ENCODE peak calls at places on chromosomes 13 and 19, in nine cellular contexts. I is mammary epithelial cell, F is tibial nerve, E is HL-60, Z is hepatocyte, W is heart right ventricle, N is cardiac muscle cell, D is ascending aorta, V is AG04450. X is an unnamed sample.
A peak's percentile ranks its signal among the peaks of the same experiment; 100 is the strongest.

GRCh38 chr13:113110852-113111315 is 5.3 kb downstream of the F7 start:
- DNase-seq in E (no peak), D (no peak), F (no peak), N (no peak), I (no peak), W (no peak), Z (no peak), V (no peak), X (peak; percentile 55)

GRCh38 chr13:79808475-79808874 is 327.5 kb downstream of the NDFIP2 start:
- DNase-seq in W (no peak), E (no peak), V (no peak), F (no peak), D (no peak), I (no peak), Z (no peak), N (no peak), X (no peak)

GRCh38 chr13:82963466-82963865 is 918.8 kb downstream of the SLITRK1 start:
- DNase-seq in E (no peak), D (no peak), Z (no peak), W (no peak), V (no peak), F (no peak), I (peak; percentile 36), N (no peak), X (no peak)

GRCh38 chr13:19071161-19071936 is 110.3 kb downstream of the TUBA3C start:
- DNase-seq in D (no peak), Z (no peak), N (no peak), W (no peak), F (no peak), I (no peak), E (no peak), V (no peak), X (no peak)

GRCh38 chr19:56423985-56424353 is 19.8 kb downstream of the ZNF583 start:
- DNase-seq in W (no peak), D (no peak), N (no peak), Z (no peak), I (no peak), F (no peak), V (no peak), E (no peak), X (no peak)

GRCh38 chr19:35556025-35556590 is 7.3 kb downstream of the ATP4A start:
- DNase-seq in V (no peak), E (no peak), N (no peak), F (no peak), Z (no peak), W (no peak), D (no peak), I (no peak), X (no peak)

GRCh38 chr19:41298327-41298964 is 11.5 kb upstream of the CCDC97 start:
- DNase-seq in Z (peak; percentile 76), E (peak; percentile 35), V (peak; percentile 48), I (peak; percentile 17), D (peak; percentile 70), W (peak; percentile 81), F (peak; percentile 47), N (peak; percentile 87), X (peak; percentile 66)

GRCh38 chr19:55189424-55189823 is 9.3 kb upstream of the SYT5 start:
- DNase-seq in E (no peak), W (no peak), V (peak; percentile 73), D (peak; percentile 17), N (no peak), Z (no peak), F (no peak), I (peak; percentile 100), X (no peak)

GRCh38 chr13:73962284-73962683 is 171.9 kb downstream of the KLF12 start:
- DNase-seq in E (no peak), D (no peak), F (no peak), Z (no peak), W (no peak), V (no peak), N (no peak), I (no peak), X (no peak)

GRCh38 chr19:41323023-41323422 is 13.1 kb downstream of the CCDC97 start:
- DNase-seq in N (no peak), W (peak; percentile 52), Z (peak; percentile 51), I (no peak), E (no peak), V (peak; percentile 74), F (no peak), D (no peak), X (no peak)

GRCh38 chr19:3545669-3546034 is 6.7 kb downstream of the TEKTIP1 start:
- DNase-seq in E (no peak), I (no peak), N (no peak), D (no peak), V (no peak), W (no peak), Z (no peak), F (no peak), X (no peak)

GRCh38 chr19:45667620-45668341 is at the start of gene GIPR:
- DNase-seq in W (peak; percentile 71), Z (peak; percentile 81), I (peak; percentile 79), D (no peak), E (peak; percentile 63), V (no peak), F (no peak), N (peak; percentile 85), X (peak; percentile 60)

GRCh38 chr13:34416833-34417425 is 525.1 kb upstream of the NBEA start:
- DNase-seq in E (no peak), N (no peak), I (no peak), D (no peak), V (peak; percentile 73), F (peak; percentile 35), W (peak; percentile 56), Z (no peak), X (no peak)

GRCh38 chr19:11480927-11481776 is at the start of gene ELAVL3:
- DNase-seq in D (no peak), I (no peak), N (no peak), Z (no peak), E (no peak), F (no peak), V (no peak), W (no peak), X (no peak)

GRCh38 chr19:32677657-32678056 is 2.0 kb downstream of the RGS9BP start:
- DNase-seq in V (no peak), I (no peak), N (peak; percentile 29), F (no peak), D (no peak), W (no peak), E (no peak), Z (peak; percentile 75), X (no peak)

GRCh38 chr13:27038323-27038722 is 133.3 kb downstream of the USP12 start:
- DNase-seq in I (peak; percentile 60), W (no peak), F (no peak), E (no peak), Z (no peak), N (no peak), D (no peak), V (no peak), X (no peak)

GRCh38 chr13:75226755-75227435 is 255.1 kb downstream of the TBC1D4 start:
- DNase-seq in E (peak; percentile 33), I (peak; percentile 88), F (no peak), D (no peak), W (no peak), N (no peak), Z (no peak), V (peak; percentile 54), X (no peak)

GRCh38 chr19:45250832-45251451 is at the start of gene MARK4:
- DNase-seq in F (peak; percentile 29), N (peak; percentile 77), V (no peak), W (peak; percentile 64), E (peak; percentile 32), I (peak; percentile 61), Z (peak; percentile 84), D (no peak), X (peak; percentile 41)

GRCh38 chr19:38425810-38426466 is at the start of gene RASGRP4:
- DNase-seq in D (no peak), W (peak; percentile 43), V (no peak), I (no peak), F (no peak), N (no peak), E (peak; percentile 87), Z (no peak), X (peak; percentile 63)

GRCh38 chr19:48353682-48354081 is 10.1 kb downstream of the TMEM143 start:
- DNase-seq in V (no peak), E (peak; percentile 17), N (no peak), F (no peak), Z (no peak), I (no peak), W (no peak), D (no peak), X (no peak)

DNA sequence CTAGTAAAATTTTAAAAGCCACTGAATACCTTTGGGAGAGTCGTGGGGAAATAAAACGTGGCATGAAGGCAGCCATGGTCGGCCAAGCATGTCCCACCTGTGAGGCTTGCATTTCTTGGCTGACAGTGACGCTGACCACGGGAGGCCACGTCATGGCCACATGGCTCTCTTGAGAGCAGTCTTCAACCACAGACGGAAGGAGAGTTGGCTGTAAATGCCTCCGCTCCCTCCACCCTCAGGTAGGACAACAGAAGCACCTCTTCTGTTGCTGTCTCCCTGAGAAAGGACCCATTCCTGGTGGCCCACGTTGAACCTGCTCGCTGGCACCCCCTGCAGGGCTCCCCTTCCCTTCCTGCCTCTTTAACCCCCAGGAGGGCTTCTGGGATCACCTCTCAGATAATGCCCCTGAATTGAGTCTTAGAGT is 10.6 kb upstream of the LRRC25 start:
- DNase-seq in F (no peak), V (no peak), D (no peak), I (no peak), N (no peak), Z (no peak), W (peak; percentile 58), E (peak; percentile 49), X (no peak)
- H3K27ac ChIP-seq in F (no peak overlapping the region), V (no peak overlapping the region), D (no peak overlapping the region), I (no peak overlapping the region), N (no peak overlapping the region), Z (no peak overlapping the region), W (no peak overlapping the region), E (no peak overlapping the region), X (no peak overlapping the region)

GRCh38 chr19:53910170-53910518 is 1.1 kb downstream of the CACNG7 start:
- DNase-seq in D (no peak), E (no peak), N (peak; percentile 12), W (no peak), F (no peak), Z (peak; percentile 17), V (no peak), I (no peak), X (no peak)
- TF ChIP-seq CTCF in D (no peak), E (no peak), N (no peak), W (no peak), F (no peak), Z (no peak), V (no peak), I (no peak), X (no peak)

GRCh38 chr19:7871530-7872305 is 2.5 kb downstream of the PRR36 start:
- DNase-seq in Z (peak; percentile 91), I (peak; percentile 88), F (peak; percentile 72), V (peak; percentile 70), E (peak; percentile 92), W (peak; percentile 82), N (peak; percentile 96), D (peak; percentile 36), X (peak; percentile 94)
- H3K27ac ChIP-seq in Z (no peak overlapping the region), I (peak overlapping the region; percentile 30), F (no peak overlapping the region), V (peak overlapping the region; percentile 39), E (no peak overlapping the region), W (no peak overlapping the region), N (peak overlapping the region; percentile 85), D (no peak overlapping the region), X (no peak overlapping the region)

DNA sequence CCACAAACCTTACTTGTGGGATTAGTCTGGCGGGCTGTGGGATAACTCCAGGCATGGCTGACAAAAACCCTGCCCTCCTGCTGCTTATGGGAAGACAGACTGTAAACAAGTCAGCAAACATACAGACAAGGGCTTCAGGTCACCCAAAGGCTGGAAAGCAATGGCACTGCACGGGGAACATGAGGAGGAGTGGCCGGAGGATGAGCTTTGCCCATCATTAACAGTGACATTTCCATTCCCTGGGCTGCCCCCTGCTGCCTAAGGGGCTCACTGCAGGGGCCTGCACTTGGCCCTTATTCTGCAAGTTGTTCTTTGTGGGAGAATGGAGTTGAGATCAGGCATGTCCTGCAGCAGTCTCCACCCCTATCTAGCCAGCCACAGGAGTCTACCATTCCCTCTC is 91.3 kb downstream of the UQCRFS1 start:
- DNase-seq in E (peak; percentile 14), V (no peak), D (no peak), N (no peak), W (no peak), I (no peak), Z (peak; percentile 39), F (peak; percentile 30), X (no peak)
- TF ChIP-seq CTCF in E (peak; percentile 12), V (peak; percentile 15), D (no peak), N (peak; percentile 35), W (peak; percentile 30), I (no peak), Z (peak; percentile 42), F (no peak), X (no peak)